ENCODE peak calls at places on chromosomes 3 and 15, in four cellular contexts. I is dorsolateral prefrontal cortex, J is lower lobe of right lung, Y is K562. X is an unnamed sample.

GRCh38 chr3:120204338-120204737 is 80.7 kb downstream of the GPR156 start:
- DNase-seq in Y (no peak), I (no peak), J (no peak), X (no peak)

GRCh38 chr3:42028474-42028873 is 62.7 kb upstream of the TRAK1 start:
- DNase-seq in Y (no peak), I (no peak), J (no peak), X (no peak)

GRCh38 chr3:42608586-42608985 is 8.1 kb downstream of the NKTR start:
- DNase-seq in J (no peak), Y (no peak), I (no peak), X (no peak)

GRCh38 chr3:112338021-112338726 is 5.2 kb downstream of the CD200 start:
- DNase-seq in J (no peak), I (no peak), Y (no peak), X (no peak)

GRCh38 chr15:36791849-36792618 is 212.6 kb downstream of the CDIN1 start:
- DNase-seq in Y (no peak), I (no peak), J (no peak), X (no peak)

GRCh38 chr3:184429786-184430185 is 49.9 kb downstream of the CHRD start:
- DNase-seq in Y (no peak), J (no peak), I (no peak), X (no peak)

GRCh38 chr3:38707730-38708129 is 58.2 kb upstream of the SCN5A start:
- DNase-seq in Y (no peak), I (no peak), J (no peak), X (no peak)

GRCh38 chr15:50058231-50058630 is 60.8 kb downstream of the ATP8B4 start:
- DNase-seq in Y (no peak), I (no peak), J (no peak), X (no peak)

GRCh38 chr3:154969366-154969765 is 110.8 kb upstream of the MME start:
- DNase-seq in I (no peak), Y (no peak), J (no peak), X (no peak)

GRCh38 chr3:154971771-154972326 is 108.3 kb upstream of the MME start:
- DNase-seq in I (no peak), J (no peak), Y (no peak), X (no peak)

GRCh38 chr3:154970796-154971195 is 109.3 kb upstream of the MME start:
- DNase-seq in I (no peak), Y (no peak), J (no peak), X (no peak)

GRCh38 chr3:154972951-154973350 is 107.2 kb upstream of the MME start:
- DNase-seq in J (no peak), I (no peak), Y (no peak), X (no peak)

DNA sequence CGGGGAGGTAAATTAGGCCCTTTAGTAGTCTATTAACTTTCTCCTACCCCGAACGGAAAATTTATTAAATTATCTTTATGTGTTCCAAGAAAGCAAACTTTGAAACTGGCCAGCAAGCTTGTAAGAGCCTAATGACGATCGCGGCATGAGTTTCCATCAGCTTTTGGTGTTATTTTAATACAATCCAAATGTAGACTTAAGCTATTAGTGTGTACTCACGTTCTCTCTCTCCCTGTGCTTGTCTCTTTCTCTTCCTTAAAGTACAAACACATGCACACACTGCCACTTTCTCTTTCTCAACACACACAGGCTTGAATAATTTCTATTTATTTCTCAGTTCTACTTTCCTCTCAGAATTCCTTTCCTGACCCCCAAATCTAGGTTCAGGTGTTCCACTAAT is 108.8 kb upstream of the MME start:
- DNase-seq in I (no peak), J (no peak), Y (no peak), X (no peak)
- H3K27ac ChIP-seq in I (no peak), J (peak), Y (no peak), X (no peak)

DNA sequence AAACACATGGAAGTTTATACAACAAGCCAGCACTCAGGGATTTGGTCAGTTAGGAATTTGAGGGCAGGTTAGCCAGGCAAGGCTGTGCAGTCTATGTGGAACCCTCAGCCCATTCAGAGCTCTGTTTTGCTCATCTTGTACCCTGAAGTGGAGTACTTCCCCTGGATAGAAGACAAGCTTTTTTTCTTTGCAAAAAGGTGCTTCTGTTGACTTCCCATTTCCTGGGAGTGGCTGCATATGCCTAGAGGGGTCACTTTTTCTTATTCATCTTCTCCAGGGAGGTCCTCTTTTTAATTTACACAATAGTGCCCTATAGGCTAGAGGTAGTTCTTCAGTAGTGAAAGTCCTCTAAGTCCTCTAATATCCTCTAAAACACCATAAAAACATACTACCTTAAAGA is 225.0 kb upstream of the P2RY1 start:
- DNase-seq in J (no peak), Y (no peak), I (no peak), X (no peak)
- H3K4me3 ChIP-seq in J (no peak), Y (no peak), I (no peak), X (no peak)

DNA sequence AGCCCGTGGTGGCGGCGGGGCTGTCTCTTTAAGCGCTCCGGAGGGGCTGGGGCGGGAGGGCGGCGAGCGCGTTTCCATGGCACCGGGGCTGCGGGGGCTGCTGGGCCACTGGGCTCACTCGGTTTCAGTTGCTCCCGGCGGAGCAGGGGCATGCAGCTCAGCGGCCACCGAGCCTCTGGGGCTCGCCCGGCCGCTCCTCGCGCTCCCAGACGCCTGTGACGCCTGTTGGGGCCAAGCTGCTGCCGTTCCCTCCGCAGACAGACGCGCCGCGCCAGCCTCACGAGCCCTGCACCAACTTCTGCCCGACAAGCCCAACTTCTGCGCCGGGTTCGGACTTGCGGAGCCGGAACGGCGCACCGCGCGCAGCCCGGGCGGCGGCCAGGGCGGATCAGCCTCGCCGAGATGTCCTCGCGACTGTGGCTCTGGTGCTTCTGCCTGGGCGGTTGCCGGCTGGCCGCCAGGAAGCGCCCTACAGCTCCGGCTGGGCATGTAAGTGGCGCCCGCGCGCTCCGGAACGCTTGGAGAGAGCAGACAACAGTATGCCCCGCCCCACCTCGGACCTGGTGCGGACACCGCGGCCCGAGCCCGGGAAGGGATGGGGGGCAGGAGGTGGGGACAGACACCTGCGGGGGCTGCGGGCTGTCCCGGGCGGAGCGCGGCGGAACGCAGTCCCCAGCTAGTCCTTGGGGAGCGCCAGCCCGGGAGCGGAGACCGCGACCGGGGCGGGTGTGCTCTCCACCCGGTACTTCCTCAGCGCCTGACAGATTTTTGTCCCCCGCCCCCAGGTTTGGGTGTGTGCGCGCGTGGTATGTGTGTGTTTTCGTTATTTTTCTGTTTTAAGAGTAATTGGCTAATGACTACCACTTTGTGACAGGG is 154.1 kb upstream of the GOLIM4 start:
- DNase-seq in Y (no peak), I (peak), J (peak), X (peak)
- TF ChIP-seq CTCF in Y (peak), I (no peak), J (peak), X (peak)

GRCh38 chr3:12656193-12656592 is 7.7 kb downstream of the RAF1 start:
- DNase-seq in Y (no peak), I (no peak), J (no peak), X (no peak)

GRCh38 chr3:12656850-12657249 is 7.1 kb downstream of the RAF1 start:
- DNase-seq in J (no peak), Y (no peak), I (no peak), X (no peak)

GRCh38 chr3:12659316-12660015 is 4.5 kb downstream of the RAF1 start:
- DNase-seq in Y (no peak), I (no peak), J (no peak), X (no peak)

GRCh38 chr3:12660196-12660595 is 3.7 kb downstream of the RAF1 start:
- DNase-seq in J (no peak), I (no peak), Y (no peak), X (no peak)

GRCh38 chr3:12658593-12659058 is 5.3 kb downstream of the RAF1 start:
- DNase-seq in I (no peak), Y (no peak), J (no peak), X (no peak)
- H3K27ac ChIP-seq in I (no peak), Y (no peak), J (peak), X (no peak)

GRCh38 chr15:76353903-76354302 is 17.3 kb downstream of the ISL2 start:
- DNase-seq in Y (no peak), J (no peak), I (no peak), X (no peak)
- H3K4me3 ChIP-seq in Y (no peak), J (no peak), I (no peak), X (no peak)

GRCh38 chr3:98801042-98801747 is 38.1 kb downstream of the ST3GAL6 start:
- DNase-seq in Y (no peak), J (no peak), I (no peak), X (no peak)

GRCh38 chr3:98800401-98800800 is 37.3 kb downstream of the ST3GAL6 start:
- DNase-seq in J (no peak), I (no peak), Y (no peak), X (no peak)

GRCh38 chr3:98797905-98798304 is 34.8 kb downstream of the ST3GAL6 start:
- DNase-seq in I (no peak), J (no peak), Y (no peak), X (no peak)

GRCh38 chr3:98799479-98799878 is 36.3 kb downstream of the ST3GAL6 start:
- DNase-seq in I (no peak), Y (no peak), J (no peak), X (no peak)

DNA sequence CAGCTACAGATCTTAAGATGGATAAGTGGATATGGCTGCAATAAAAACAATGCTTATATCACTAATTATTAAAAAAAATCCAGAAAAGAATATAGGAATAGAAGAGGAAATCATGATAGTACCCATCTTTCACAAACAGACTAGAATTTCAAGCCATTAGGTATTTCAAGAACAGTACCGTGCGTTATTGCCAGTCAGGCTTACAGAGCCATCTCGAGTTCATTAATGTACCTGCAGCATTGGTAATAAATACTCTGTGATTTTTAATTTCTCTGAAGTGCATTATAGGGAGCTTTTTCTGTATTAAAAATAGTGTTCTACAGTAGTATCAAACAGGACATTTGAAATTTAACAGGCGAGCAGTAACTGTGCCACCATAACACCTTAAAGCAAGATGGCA is 35.7 kb downstream of the ST3GAL6 start:
- DNase-seq in J (no peak), Y (no peak), I (no peak), X (no peak)
- TF ChIP-seq CTCF in J (no peak), Y (no peak), I (no peak), X (no peak)

DNA sequence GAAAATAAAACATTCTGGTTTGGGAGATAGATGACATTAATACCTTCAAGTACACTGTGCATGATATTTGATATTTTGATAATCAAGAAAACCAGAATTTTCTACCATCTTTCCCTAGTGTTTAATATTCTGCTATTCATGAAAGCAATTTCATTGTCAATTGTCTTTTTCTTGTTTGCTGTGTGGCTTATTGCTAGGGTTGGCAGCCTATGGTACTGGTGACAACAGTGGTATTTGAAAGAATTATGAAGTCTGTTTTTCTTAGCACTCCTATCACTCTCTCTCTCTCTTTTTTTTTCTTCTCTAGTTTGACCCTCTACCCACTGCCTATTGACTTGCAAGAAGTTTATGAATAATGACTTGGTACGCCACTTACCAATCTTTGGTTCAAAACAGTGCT is 15.4 kb downstream of the RNF13 start:
- DNase-seq in I (no peak), Y (no peak), J (no peak), X (no peak)
- H3K27ac ChIP-seq in I (peak), Y (no peak), J (no peak), X (no peak)

GRCh38 chr3:129045675-129046036 is 14.9 kb upstream of the GP9 start:
- DNase-seq in J (no peak), Y (no peak), I (peak), X (no peak)
- H3K4me3 ChIP-seq in J (peak), Y (no peak), I (peak), X (no peak)

DNA sequence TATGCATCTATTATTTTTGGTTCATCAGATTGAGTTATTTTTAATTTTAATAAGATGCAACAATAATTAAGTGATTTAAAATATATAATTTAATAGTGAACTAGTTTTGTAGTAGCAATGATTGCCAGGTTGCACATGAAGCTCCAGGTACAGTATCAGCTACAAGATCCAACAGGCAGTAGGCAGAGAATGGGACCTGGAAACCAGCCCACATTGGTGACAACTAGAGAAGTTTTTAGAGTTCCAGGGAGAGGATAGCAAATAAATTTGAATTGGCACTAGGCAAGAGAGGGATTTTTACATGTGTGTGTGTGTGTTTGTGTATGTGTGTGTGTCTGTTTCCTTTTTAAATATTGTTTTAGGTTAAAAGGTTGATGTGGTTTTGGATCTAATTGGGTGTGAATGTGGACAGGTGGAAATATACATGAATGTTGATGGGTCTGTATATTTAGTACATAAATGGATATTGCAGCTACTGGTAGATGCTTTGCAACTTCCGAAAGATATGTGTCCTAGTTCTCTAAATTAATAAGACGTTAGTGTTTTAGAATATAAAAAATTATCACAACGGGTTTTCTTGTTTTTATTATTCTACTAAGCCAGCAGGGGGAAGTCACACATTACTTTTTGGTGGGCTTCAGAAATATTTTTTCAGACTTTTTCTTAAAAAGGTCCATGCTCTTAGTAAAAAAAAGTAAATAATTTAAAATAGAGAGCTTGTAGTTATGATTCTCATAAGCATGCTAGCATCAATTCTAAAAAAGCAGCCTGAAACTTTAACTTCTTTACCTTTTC is 110.1 kb upstream of the GBE1 start:
- DNase-seq in I (no peak), Y (no peak), J (no peak), X (no peak)
- TF ChIP-seq CTCF in I (peak), Y (no peak), J (no peak), X (no peak)

GRCh38 chr3:70631716-70632307 is 319.4 kb upstream of the MDFIC2 start:
- DNase-seq in J (no peak), I (no peak), Y (no peak), X (no peak)
- H3K27ac ChIP-seq in J (no peak), I (no peak), Y (no peak), X (no peak)

X was measured in WERI-Rb-1.